ENCODE peak calls at places on chromosomes 12 and 14, in eight cellular contexts. A, N, K, Z, I, S, M and L are unnamed samples.

GRCh38 chr12:69473229-69473628 is 3.0 kb downstream of the FRS2 start:
- DNase-seq in A (no peak), N (no peak), K (no peak), Z (no peak), I (no peak), S (no peak), M (no peak), L (no peak)

GRCh38 chr12:6765048-6765633 is 1.0 kb upstream of the PTMS start:
- DNase-seq in A (no peak), N (no peak), K (no peak), Z (no peak), I (no peak), S (no peak), M (no peak), L (no peak)

GRCh38 chr14:77184396-77185092 is 2.9 kb downstream of the TMEM63C start:
- DNase-seq in A (no peak), N (no peak), K (no peak), Z (no peak), I (no peak), S (no peak), M (no peak), L (no peak)

GRCh38 chr14:73125169-73125588 is 11.1 kb upstream of the PSEN1 start:
- DNase-seq in A (no peak), N (no peak), K (no peak), Z (no peak), I (peak), S (no peak), M (no peak), L (no peak)

GRCh38 chr14:95662376-95663186 is 23.6 kb upstream of the TCL1B start:
- DNase-seq in A (no peak), N (no peak), K (no peak), Z (peak), I (no peak), S (peak), M (no peak), L (no peak)

GRCh38 chr14:61527325-61528100 is 167.8 kb upstream of the HIF1A start:
- DNase-seq in A (no peak), N (no peak), K (no peak), Z (no peak), I (no peak), S (no peak), M (no peak), L (no peak)

GRCh38 chr14:94120667-94121335 is 8.6 kb downstream of the IFI27L2 start:
- DNase-seq in A (peak), N (no peak), K (no peak), Z (no peak), I (no peak), S (no peak), M (no peak), L (no peak)

GRCh38 chr12:45122776-45123380 is 72.0 kb upstream of the DBX2 start:
- DNase-seq in A (no peak), N (no peak), K (no peak), Z (peak), I (peak), S (no peak), M (peak), L (no peak)

GRCh38 chr12:56634242-56634836 is 4.2 kb upstream of the BAZ2A start:
- DNase-seq in A (no peak), N (peak), K (no peak), Z (peak), I (peak), S (peak), M (no peak), L (peak)